ENCODE peak calls at places on chromosomes 2 and 18, in nine cellular contexts. O is HuH-7.5, K is RKO, D is cardiac fibroblast, N is T-helper 17 cell, V is NCI-H1092 treated with DMSO at 0.1 percent for 48 hours, Z is neural crest cell, U is myocyte, C is AG10803. X is an unnamed sample.

GRCh38 chr2:239193426-239193825 is 207.4 kb downstream of the HDAC4 start:
- DNase-seq in V (no peak), N (no peak), O (no peak), C (no peak), D (no peak), U (no peak), Z (no peak), K (no peak), X (no peak)

GRCh38 chr18:27656167-27656778 is 471.2 kb upstream of the CHST9 start:
- DNase-seq in C (no peak), N (no peak), O (no peak), V (no peak), U (peak), K (peak), D (peak), Z (no peak), X (no peak)

GRCh38 chr2:157359628-157360027 is 34.0 kb upstream of the ERMN start:
- DNase-seq in K (no peak), Z (no peak), V (no peak), D (no peak), C (no peak), U (no peak), O (no peak), N (no peak), X (no peak)

GRCh38 chr18:23183356-23184150 is 48.3 kb downstream of the CABLES1 start:
- DNase-seq in K (no peak), C (peak), O (no peak), N (no peak), Z (no peak), U (peak), V (no peak), D (peak), X (no peak)

GRCh38 chr18:49459404-49460171 is 857 bp downstream of the DYM start:
- DNase-seq in D (peak), O (no peak), V (peak), N (no peak), Z (no peak), K (peak), C (no peak), U (no peak), X (no peak)

GRCh38 chr18:31203086-31203793 is 40.6 kb upstream of the DSC1 start:
- DNase-seq in D (no peak), Z (no peak), K (no peak), N (no peak), U (no peak), O (no peak), V (no peak), C (no peak), X (no peak)

GRCh38 chr18:35137632-35138031 is 96.4 kb downstream of the MAPRE2 start:
- DNase-seq in V (no peak), K (no peak), O (no peak), U (no peak), C (no peak), Z (no peak), N (no peak), D (no peak), X (no peak)

GRCh38 chr2:69166812-69167468 is 154.0 kb downstream of the ANTXR1 start:
- DNase-seq in V (no peak), Z (no peak), U (peak), O (peak), C (peak), D (no peak), N (no peak), K (no peak), X (no peak)

GRCh38 chr2:241540766-241541561 is 17.6 kb upstream of the BOK start:
- DNase-seq in N (peak), V (peak), C (peak), K (peak), O (no peak), Z (peak), U (peak), D (peak), X (no peak)

GRCh38 chr18:69898241-69898861 is 49.3 kb downstream of the CD226 start:
- DNase-seq in Z (no peak), C (no peak), K (no peak), O (no peak), N (no peak), V (no peak), U (peak), D (no peak), X (no peak)

GRCh38 chr2:110642360-110642759 is 35.5 kb downstream of the BUB1 start:
- DNase-seq in K (no peak), O (no peak), N (no peak), V (no peak), Z (no peak), U (no peak), C (no peak), D (no peak), X (no peak)

GRCh38 chr2:235002198-235003095 is 50.6 kb downstream of the SH3BP4 start:
- DNase-seq in Z (no peak), U (no peak), K (no peak), D (no peak), N (no peak), V (no peak), C (peak), O (no peak), X (peak)

GRCh38 chr18:40949138-40949949 is 1005.7 kb upstream of the PIK3C3 start:
- DNase-seq in O (no peak), N (no peak), Z (no peak), U (peak), V (peak), D (no peak), K (no peak), C (no peak), X (no peak)

GRCh38 chr18:48662021-48662661 is 123.3 kb downstream of the CTIF start:
- DNase-seq in K (no peak), V (no peak), Z (no peak), C (peak), D (peak), N (no peak), O (peak), U (peak), X (no peak)

GRCh38 chr2:54371461-54372065 is 84.6 kb upstream of the SPTBN1 start:
- DNase-seq in N (no peak), Z (no peak), C (no peak), U (peak), D (no peak), O (no peak), V (no peak), K (no peak), X (no peak)

X was measured in NCI-H524.